ENCODE peak calls at places on chromosomes 6 and 20, in nine cellular contexts. M, W, U, E, Y, I, Q, N and K are unnamed samples.

GRCh38 chr20:36384022-36384619 is 78.0 kb downstream of the DLGAP4 start:
- DNase-seq in W (peak), U (peak), Y (no peak), Q (no peak), I (no peak), E (no peak), N (no peak), M (peak), K (peak)

GRCh38 chr6:112016335-112016734 is 37.6 kb upstream of the CCN6 start:
- DNase-seq in E (no peak), M (no peak), N (no peak), Q (no peak), W (no peak), I (no peak), Y (no peak), U (no peak), K (no peak)

GRCh38 chr20:59013031-59013951 is 5.9 kb upstream of the TUBB1 start:
- DNase-seq in U (no peak), M (no peak), E (no peak), W (no peak), Q (no peak), Y (no peak), I (no peak), N (no peak), K (no peak)

GRCh38 chr20:57748601-57749130 is 38.9 kb upstream of the PMEPA1 start:
- DNase-seq in I (peak), U (peak), W (no peak), M (peak), Q (peak), N (peak), E (peak), Y (peak), K (peak)

GRCh38 chr20:41309817-41310216 is 7.7 kb downstream of the ZHX3 start:
- DNase-seq in M (no peak), I (no peak), N (no peak), Y (no peak), Q (no peak), U (no peak), W (no peak), E (no peak), K (no peak)

GRCh38 chr6:142945446-142946180 is 637 bp upstream of the HIVEP2 start:
- DNase-seq in U (peak), M (peak), Q (peak), W (peak), E (peak), Y (peak), N (no peak), I (peak), K (peak)

GRCh38 chr6:151010111-151010510 is 144.6 kb downstream of the MTHFD1L start:
- DNase-seq in E (no peak), M (no peak), W (no peak), N (no peak), Q (no peak), Y (no peak), I (no peak), U (no peak), K (no peak)

GRCh38 chr6:22108199-22108598 is 188.6 kb downstream of the PRL start:
- DNase-seq in W (no peak), N (no peak), I (no peak), M (no peak), E (peak), Q (no peak), U (no peak), Y (no peak), K (no peak)

GRCh38 chr6:103140308-103141027 is 1719.3 kb downstream of the HACE1 start:
- DNase-seq in U (no peak), Q (no peak), Y (no peak), M (no peak), N (no peak), W (no peak), I (no peak), E (no peak), K (no peak)

DNA sequence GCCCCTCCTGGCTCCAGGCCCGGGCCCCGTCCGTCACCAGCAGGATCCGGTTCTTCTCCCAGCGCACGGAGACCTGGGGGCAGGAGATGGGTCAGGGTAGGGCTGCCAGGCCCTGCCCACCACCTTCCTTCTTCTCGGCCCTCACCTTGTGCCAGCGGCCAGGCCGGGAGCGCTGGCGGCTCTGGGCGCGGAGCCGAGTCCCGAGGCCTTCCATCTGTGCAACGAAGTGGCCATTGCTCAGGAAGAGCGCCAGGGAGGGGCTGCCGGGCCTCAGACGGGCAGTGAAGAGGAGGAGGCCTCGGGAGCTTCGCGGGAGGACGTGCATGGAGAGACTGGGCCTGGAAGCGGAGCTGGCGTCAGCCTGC is 7.9 kb downstream of the ADRM1 start:
- DNase-seq in U (no peak), W (no peak), Y (no peak), Q (no peak), E (no peak), M (no peak), I (no peak), N (no peak), K (no peak)
- H3K27ac ChIP-seq in U (no peak), W (no peak), Y (no peak), Q (no peak), E (no peak), M (no peak), I (no peak), N (no peak), K (no peak)

GRCh38 chr6:24903681-24904080 is 32.1 kb downstream of the RIPOR2 start:
- DNase-seq in M (no peak), Y (no peak), I (no peak), N (no peak), E (no peak), U (no peak), Q (no peak), W (no peak), K (no peak)
- H3K27ac ChIP-seq in M (no peak), Y (no peak), I (no peak), N (no peak), E (no peak), U (no peak), Q (no peak), W (no peak), K (no peak)

DNA sequence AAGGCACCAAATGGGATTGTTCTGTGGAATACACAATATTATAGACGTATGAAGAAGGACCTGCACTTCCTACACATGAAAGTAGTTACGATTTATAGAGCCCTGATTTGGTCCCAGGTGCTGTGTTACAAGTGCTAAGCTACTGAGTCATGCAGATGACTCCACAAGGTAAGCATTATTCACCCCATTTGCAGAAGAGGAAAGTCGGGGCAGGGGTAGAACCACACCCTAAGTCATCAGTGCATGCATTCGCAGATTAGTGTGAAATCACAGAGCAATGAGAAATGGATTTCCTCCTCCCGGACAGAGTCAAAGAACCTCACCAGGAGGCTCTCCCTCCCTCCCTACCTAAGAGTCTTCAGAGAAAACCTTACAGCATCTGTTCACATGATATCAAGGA is 279.5 kb downstream of the LRFN2 start:
- DNase-seq in N (no peak), E (no peak), M (no peak), W (no peak), Q (no peak), Y (no peak), I (no peak), U (no peak), K (no peak)
- H3K27ac ChIP-seq in N (no peak), E (no peak), M (no peak), W (no peak), Q (no peak), Y (no peak), I (no peak), U (no peak), K (no peak)

DNA sequence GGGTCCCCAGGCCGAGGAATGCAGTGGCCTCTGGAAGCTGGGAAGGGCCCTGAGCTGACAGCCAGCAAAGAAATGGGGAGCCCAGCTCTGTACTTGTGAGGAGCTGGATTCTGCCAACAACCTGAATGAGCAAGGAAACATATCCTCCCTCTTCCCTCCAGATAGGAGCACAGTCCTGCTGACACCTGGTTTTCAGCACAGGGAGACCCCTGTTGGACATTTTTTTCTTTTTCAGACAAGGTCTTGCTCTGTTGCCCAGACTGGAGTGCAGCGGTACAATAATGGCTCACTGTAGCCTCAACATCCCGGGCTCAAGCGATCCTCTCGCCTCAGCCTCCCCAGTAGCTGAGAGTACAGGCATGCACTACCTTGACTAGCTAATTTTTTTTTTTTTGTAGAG is 21.5 kb downstream of the BMP6 start:
- DNase-seq in Y (peak), Q (no peak), W (no peak), E (no peak), M (no peak), U (no peak), I (no peak), N (no peak), K (no peak)
- H3K27ac ChIP-seq in Y (no peak), Q (no peak), W (no peak), E (no peak), M (no peak), U (no peak), I (no peak), N (no peak), K (no peak)

GRCh38 chr20:4681971-4682370 is 39.7 kb upstream of the PRND start:
- DNase-seq in E (no peak), U (no peak), N (no peak), Y (no peak), W (no peak), M (no peak), I (no peak), Q (no peak), K (no peak)

GRCh38 chr20:4683261-4683660 is 38.4 kb upstream of the PRND start:
- DNase-seq in E (no peak), U (no peak), N (no peak), I (no peak), Y (no peak), W (no peak), Q (no peak), M (no peak), K (no peak)

GRCh38 chr20:4682682-4683081 is 39.0 kb upstream of the PRND start:
- DNase-seq in U (no peak), W (no peak), E (no peak), N (no peak), Y (no peak), I (no peak), Q (no peak), M (no peak), K (no peak)

GRCh38 chr20:4684837-4685413 is 36.8 kb upstream of the PRND start:
- DNase-seq in M (no peak), U (no peak), Y (no peak), N (no peak), Q (no peak), E (no peak), W (no peak), I (no peak), K (no peak)

GRCh38 chr20:4681441-4681840 is 40.3 kb upstream of the PRND start:
- DNase-seq in W (no peak), Y (no peak), N (no peak), M (no peak), I (no peak), E (no peak), U (no peak), Q (no peak), K (no peak)
- H3K27ac ChIP-seq in W (no peak), Y (no peak), N (no peak), M (no peak), I (no peak), E (peak), U (no peak), Q (no peak), K (no peak)

DNA sequence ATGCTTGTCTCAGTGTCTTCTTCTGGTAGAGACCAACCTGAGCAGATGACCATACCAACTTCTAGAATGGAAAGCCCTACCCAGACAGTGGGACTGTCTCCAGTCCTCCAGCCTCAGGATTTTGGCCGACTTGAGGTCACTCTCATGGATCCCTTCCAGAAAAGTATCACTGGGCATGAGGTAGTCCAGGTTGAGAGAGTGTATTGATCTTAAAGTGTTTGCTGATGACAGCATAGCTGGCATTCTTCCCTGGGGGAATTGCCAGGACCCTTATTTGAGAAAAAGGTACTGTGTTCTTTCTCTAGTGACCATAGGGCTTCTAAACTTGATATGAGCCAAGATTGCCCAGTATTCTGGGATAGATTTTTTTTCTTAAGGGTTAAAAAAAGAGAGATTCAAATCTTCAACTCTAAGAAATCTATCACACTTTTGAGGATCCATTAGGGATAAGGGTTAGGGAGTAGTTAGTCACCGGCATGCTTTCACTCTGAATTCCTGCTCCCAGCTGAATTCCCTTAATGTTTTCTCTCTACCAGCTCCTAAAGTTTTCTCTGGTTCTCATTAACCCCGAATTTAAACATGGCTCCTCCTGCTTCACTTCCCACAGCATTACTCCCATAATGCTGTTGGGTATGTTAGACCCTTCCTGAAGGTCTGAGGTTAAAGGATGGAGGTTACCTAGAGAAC is 73.6 kb upstream of the FLRT3 start:
- DNase-seq in W (no peak), U (no peak), E (no peak), Y (no peak), I (no peak), M (no peak), Q (peak), N (peak), K (no peak)
- H3K27ac ChIP-seq in W (no peak), U (no peak), E (no peak), Y (no peak), I (no peak), M (no peak), Q (no peak), N (no peak), K (no peak)

DNA sequence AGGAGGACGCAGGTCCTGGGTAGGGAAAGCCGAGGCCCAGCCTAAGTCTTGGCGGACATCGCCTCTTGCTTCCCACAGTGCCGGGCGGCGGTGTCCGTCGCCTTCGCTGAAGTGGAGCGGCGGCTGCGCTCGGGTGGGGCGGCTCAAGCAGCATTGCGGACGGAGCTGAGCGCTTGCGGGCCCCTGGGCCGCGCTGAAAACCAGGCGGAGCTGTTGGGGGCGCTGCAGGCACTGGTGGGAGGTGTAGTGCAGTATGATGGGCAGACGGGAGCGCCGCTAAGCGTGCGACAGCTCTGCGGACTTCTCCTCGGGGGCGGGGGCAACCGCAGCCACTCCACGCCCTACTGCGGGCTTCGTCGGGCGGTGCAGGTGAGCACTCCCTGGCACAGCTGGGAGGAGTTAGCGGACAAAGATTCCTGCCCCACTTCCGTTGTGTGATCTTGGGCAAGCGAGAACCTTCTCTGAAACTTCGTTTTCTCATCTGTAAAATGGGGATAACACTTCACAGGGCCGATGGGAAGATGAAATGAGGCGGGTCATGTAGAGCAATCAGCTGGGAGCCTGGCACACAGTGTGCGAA is 4.3 kb downstream of the PRSS16 start:
- DNase-seq in W (peak), E (peak), M (peak), Q (peak), I (peak), N (peak), U (peak), Y (peak), K (peak)
- H3K27ac ChIP-seq in W (peak), E (no peak), M (no peak), Q (peak), I (peak), N (peak), U (no peak), Y (no peak), K (peak)

GRCh38 chr6:36753671-36754485 is 56.3 kb downstream of the RAB44 start:
- DNase-seq in I (no peak), E (no peak), U (no peak), N (no peak), Y (peak), Q (no peak), W (no peak), M (no peak), K (no peak)
- H3K27ac ChIP-seq in I (no peak), E (no peak), U (no peak), N (no peak), Y (peak), Q (no peak), W (no peak), M (peak), K (peak)

GRCh38 chr6:134193536-134194521 is 124.1 kb downstream of the SGK1 start:
- DNase-seq in I (no peak), W (no peak), N (no peak), Y (no peak), M (no peak), E (no peak), Q (no peak), U (no peak), K (no peak)

GRCh38 chr6:134187154-134187553 is 130.8 kb downstream of the SGK1 start:
- DNase-seq in Y (no peak), N (no peak), I (no peak), U (no peak), Q (no peak), E (no peak), W (no peak), M (no peak), K (no peak)

GRCh38 chr6:134187751-134188150 is 130.2 kb downstream of the SGK1 start:
- DNase-seq in U (no peak), W (no peak), Y (no peak), E (no peak), I (no peak), Q (no peak), N (no peak), M (no peak), K (no peak)

GRCh38 chr6:134195164-134195906 is 122.6 kb downstream of the SGK1 start:
- DNase-seq in N (no peak), I (no peak), W (no peak), U (no peak), E (no peak), M (no peak), Q (no peak), Y (no peak), K (no peak)

DNA sequence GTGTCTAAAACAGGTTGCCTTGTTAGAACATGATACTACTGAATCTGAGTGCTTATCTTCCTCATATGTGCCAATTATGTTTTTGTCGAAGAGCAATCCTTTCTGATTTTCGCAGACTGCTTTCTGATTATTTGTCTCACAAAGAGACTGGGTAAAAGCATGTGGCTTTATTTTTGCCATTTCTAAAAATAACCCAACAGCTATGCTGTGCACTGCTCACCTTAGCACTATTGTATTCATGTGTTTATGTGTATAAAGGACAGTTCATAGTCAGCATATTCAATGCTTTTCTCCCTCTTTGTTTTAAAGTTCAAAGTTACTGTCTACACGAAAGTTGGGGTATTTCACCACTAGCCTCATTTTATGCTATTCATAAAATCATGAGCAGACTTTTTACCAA is 127.0 kb downstream of the SGK1 start:
- DNase-seq in U (no peak), I (no peak), Q (no peak), W (no peak), M (no peak), Y (no peak), E (no peak), N (no peak), K (no peak)
- H3K27ac ChIP-seq in U (no peak), I (no peak), Q (no peak), W (no peak), M (no peak), Y (no peak), E (no peak), N (no peak), K (no peak)